ENCODE peak calls at places on chromosomes 2 and 18, in seven cellular contexts. T is trophoblast cell, R is RWPE1, F is K562, K is heart right ventricle, Q is aorta, C is caudate nucleus. A is an unnamed sample.

GRCh38 chr2:204024503-204024902 is 87.9 kb downstream of the ICOS start:
- DNase-seq in T (peak), R (peak), F (no peak), K (no peak), Q (no peak), C (no peak), A (no peak)

GRCh38 chr2:78263571-78263970 is 741.4 kb upstream of the LRRTM4 start:
- DNase-seq in T (no peak), R (no peak), F (no peak), K (no peak), Q (no peak), C (peak), A (peak)

GRCh38 chr18:47986724-47987455 is 56.4 kb upstream of the SMAD2 start:
- DNase-seq in T (no peak), R (no peak), F (peak), K (no peak), Q (no peak), C (no peak), A (no peak)

GRCh38 chr2:144513388-144514100 is 6.4 kb downstream of the ZEB2 start:
- DNase-seq in T (no peak), R (no peak), F (no peak), K (no peak), Q (no peak), C (peak), A (peak)

GRCh38 chr2:8089596-8089995 is 592.3 kb upstream of the ID2 start:
- DNase-seq in T (peak), R (no peak), F (no peak), K (no peak), Q (no peak), C (no peak), A (no peak)

GRCh38 chr2:133377021-133377481 is 191.2 kb downstream of the NCKAP5 start:
- DNase-seq in T (no peak), R (no peak), F (no peak), K (no peak), Q (no peak), C (no peak), A (no peak)

GRCh38 chr18:29062921-29063320 is 886.0 kb upstream of the CDH2 start:
- DNase-seq in T (no peak), R (no peak), F (no peak), K (no peak), Q (no peak), C (no peak), A (no peak)

GRCh38 chr2:50225021-50225928 is 806.7 kb downstream of the NRXN1 start:
- DNase-seq in T (no peak), R (no peak), F (no peak), K (no peak), Q (no peak), C (no peak), A (no peak)

GRCh38 chr18:50629148-50629631 is 69.3 kb downstream of the MAPK4 start:
- DNase-seq in T (no peak), R (peak), F (no peak), K (no peak), Q (no peak), C (no peak), A (no peak)

GRCh38 chr2:161423351-161424178 is 7.5 kb downstream of the TBR1 start:
- DNase-seq in T (no peak), R (no peak), F (no peak), K (no peak), Q (no peak), C (no peak), A (no peak)

GRCh38 chr2:1097086-1097485 is 146.4 kb downstream of the SNTG2 start:
- DNase-seq in T (no peak), R (no peak), F (no peak), K (no peak), Q (no peak), C (no peak), A (no peak)

GRCh38 chr18:39462436-39462835 is 1896.8 kb upstream of the CELF4 start:
- DNase-seq in T (no peak), R (no peak), F (no peak), K (no peak), Q (no peak), C (no peak), A (no peak)

GRCh38 chr2:40041983-40042382 is 262.9 kb upstream of the THUMPD2 start:
- DNase-seq in T (no peak), R (no peak), F (no peak), K (no peak), Q (no peak), C (no peak), A (no peak)

DNA sequence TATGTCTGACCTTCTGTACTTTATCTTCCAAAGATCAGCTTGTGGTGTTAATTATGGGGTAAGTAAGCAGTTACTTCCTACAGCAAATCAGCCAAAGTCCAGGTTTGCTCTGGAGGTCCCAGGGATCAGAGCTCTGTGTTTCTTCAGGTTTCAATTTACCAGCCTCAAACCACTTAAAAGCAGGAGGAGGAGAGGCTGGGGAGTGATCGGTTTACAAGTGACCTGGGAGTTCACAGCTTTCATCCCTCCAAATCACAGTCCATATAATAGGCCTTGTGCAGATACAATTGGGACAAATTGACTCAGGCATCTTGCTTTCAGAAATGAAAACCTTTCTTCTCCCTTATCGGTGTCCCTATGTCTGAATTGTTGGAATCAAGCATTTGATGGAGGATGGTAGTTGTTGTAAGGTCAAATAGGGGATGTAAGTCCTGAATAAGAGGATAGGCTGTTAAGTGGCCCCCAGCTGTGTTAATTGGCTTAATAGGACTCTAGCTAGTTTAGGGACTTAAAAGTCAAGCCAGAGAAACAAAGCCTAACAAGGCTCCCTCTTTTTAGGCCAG is 188.0 kb upstream of the NT5C1B start:
- DNase-seq in T (no peak), R (no peak), F (no peak), K (no peak), Q (no peak), C (no peak), A (no peak)
- H3K27ac ChIP-seq in T (no peak), R (no peak), F (no peak), K (no peak), Q (no peak), C (no peak), A (no peak)

GRCh38 chr2:46067501-46068292 is 229.5 kb upstream of the EPAS1 start:
- DNase-seq in T (peak), R (peak), F (no peak), K (no peak), Q (no peak), C (no peak), A (no peak)

GRCh38 chr2:46064396-46064795 is 232.8 kb upstream of the EPAS1 start:
- DNase-seq in T (no peak), R (no peak), F (no peak), K (no peak), Q (no peak), C (no peak), A (no peak)

GRCh38 chr2:46066591-46066990 is 230.6 kb upstream of the EPAS1 start:
- DNase-seq in T (no peak), R (no peak), F (no peak), K (no peak), Q (no peak), C (no peak), A (no peak)

GRCh38 chr2:46065152-46065551 is 232.1 kb upstream of the EPAS1 start:
- DNase-seq in T (peak), R (no peak), F (no peak), K (no peak), Q (no peak), C (no peak), A (no peak)

GRCh38 chr2:46066116-46066515 is 231.1 kb upstream of the EPAS1 start:
- DNase-seq in T (no peak), R (no peak), F (no peak), K (no peak), Q (no peak), C (no peak), A (no peak)
- H3K27ac ChIP-seq in T (peak), R (no peak), F (no peak), K (peak), Q (no peak), C (no peak), A (no peak)

GRCh38 chr2:215361211-215361875 is 49.5 kb downstream of the ATIC start:
- DNase-seq in T (no peak), R (no peak), F (no peak), K (no peak), Q (no peak), C (no peak), A (no peak)

GRCh38 chr2:215363039-215363438 is 51.2 kb downstream of the ATIC start:
- DNase-seq in T (no peak), R (no peak), F (no peak), K (no peak), Q (no peak), C (no peak), A (no peak)

GRCh38 chr2:215362562-215362904 is 50.7 kb downstream of the ATIC start:
- DNase-seq in T (no peak), R (no peak), F (no peak), K (no peak), Q (no peak), C (no peak), A (no peak)

GRCh38 chr2:215360596-215360995 is 48.7 kb downstream of the ATIC start:
- DNase-seq in T (no peak), R (no peak), F (no peak), K (no peak), Q (no peak), C (no peak), A (no peak)

GRCh38 chr2:215361876-215362561 is 50.2 kb downstream of the ATIC start:
- DNase-seq in T (no peak), R (no peak), F (no peak), K (no peak), Q (no peak), C (no peak), A (no peak)
- H3K27ac ChIP-seq in T (no peak), R (peak), F (no peak), K (no peak), Q (peak), C (no peak), A (no peak)

GRCh38 chr18:58484989-58485962 is 143.6 kb downstream of the ALPK2 start:
- DNase-seq in T (peak), R (no peak), F (no peak), K (peak), Q (no peak), C (no peak), A (no peak)
- H3K27ac ChIP-seq in T (no peak), R (no peak), F (no peak), K (no peak), Q (no peak), C (no peak), A (no peak)

GRCh38 chr2:207397917-207398655 is 131.7 kb upstream of the CREB1 start:
- DNase-seq in T (no peak), R (no peak), F (no peak), K (no peak), Q (no peak), C (no peak), A (no peak)
- H3K27ac ChIP-seq in T (no peak), R (no peak), F (peak), K (no peak), Q (no peak), C (no peak), A (no peak)

GRCh38 chr2:120596191-120596781 is 139.4 kb upstream of the GLI2 start:
- DNase-seq in T (no peak), R (no peak), F (no peak), K (no peak), Q (peak), C (peak), A (peak)

GRCh38 chr2:120594856-120595685 is 140.6 kb upstream of the GLI2 start:
- DNase-seq in T (no peak), R (peak), F (peak), K (no peak), Q (no peak), C (no peak), A (no peak)

GRCh38 chr2:120593921-120594686 is 141.6 kb upstream of the GLI2 start:
- DNase-seq in T (no peak), R (no peak), F (no peak), K (no peak), Q (no peak), C (no peak), A (no peak)

GRCh38 chr2:120596990-120597594 is 138.6 kb upstream of the GLI2 start:
- DNase-seq in T (no peak), R (no peak), F (no peak), K (peak), Q (peak), C (no peak), A (peak)

DNA sequence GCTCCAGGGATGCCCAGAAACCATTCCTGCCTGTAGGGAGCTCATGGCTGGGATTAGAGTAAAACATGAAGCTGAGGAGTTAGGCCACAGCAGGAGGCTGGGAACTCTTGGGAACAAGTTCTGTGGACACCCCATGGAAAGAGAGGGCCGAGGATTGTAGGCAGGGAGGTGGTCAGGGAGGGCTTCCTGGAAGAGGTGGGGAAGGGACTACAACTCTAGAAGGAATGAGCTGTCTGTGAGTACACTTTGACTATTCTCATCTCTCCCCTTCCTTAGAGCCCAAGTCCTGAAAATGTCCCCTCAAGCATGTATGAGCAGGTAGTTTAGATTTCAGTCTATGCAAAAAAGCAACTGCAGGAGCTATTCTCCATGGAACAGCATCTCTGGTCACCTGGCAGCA is 139.9 kb upstream of the GLI2 start:
- DNase-seq in T (no peak), R (no peak), F (no peak), K (no peak), Q (peak), C (no peak), A (no peak)
- H3K27ac ChIP-seq in T (no peak), R (no peak), F (no peak), K (peak), Q (no peak), C (peak), A (peak)

GRCh38 chr2:164810843-164811242 is 30.8 kb downstream of the COBLL1 start:
- DNase-seq in T (no peak), R (no peak), F (no peak), K (no peak), Q (no peak), C (no peak), A (no peak)
- H3K27ac ChIP-seq in T (no peak), R (no peak), F (no peak), K (peak), Q (no peak), C (no peak), A (no peak)

DNA sequence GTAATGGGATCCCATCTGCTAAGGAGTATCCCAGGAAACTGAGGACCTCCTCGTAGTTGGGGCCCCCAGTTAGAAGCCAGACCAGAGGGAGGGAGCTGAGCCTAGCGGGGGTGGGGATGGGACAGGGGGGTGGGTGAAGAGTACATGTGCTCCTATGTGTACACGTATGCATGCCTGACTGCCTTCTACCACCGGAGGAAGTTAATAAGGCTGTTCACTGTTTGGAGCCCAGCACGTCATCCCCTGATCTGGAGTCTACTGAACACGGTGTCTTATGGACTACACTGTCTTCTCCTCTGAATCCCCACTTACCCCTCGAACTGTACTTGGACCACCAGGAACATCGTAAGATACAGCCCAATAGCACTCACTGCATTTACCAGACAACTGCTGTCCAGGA is 68.5 kb downstream of the SFXN5 start:
- DNase-seq in T (no peak), R (no peak), F (no peak), K (no peak), Q (peak), C (no peak), A (no peak)
- H3K27ac ChIP-seq in T (no peak), R (no peak), F (no peak), K (no peak), Q (no peak), C (no peak), A (no peak)